ENCODE peak calls at places on chromosomes 1 and 21, in eight cellular contexts. I, K, D, V, G, U, P and L are unnamed samples.

GRCh38 chr1:5660141-5660935 is 331.9 kb downstream of the NPHP4 start:
- DNase-seq in P (no peak), K (no peak), U (no peak), V (no peak), G (no peak), D (no peak), I (no peak), L (peak)

GRCh38 chr1:34582356-34582755 is 172.5 kb upstream of the GJB5 start:
- DNase-seq in I (no peak), D (no peak), G (no peak), K (no peak), P (no peak), U (no peak), V (no peak), L (no peak)

GRCh38 chr1:159973350-159973940 is 19.4 kb upstream of the SLAMF9 start:
- DNase-seq in V (no peak), I (no peak), K (no peak), P (no peak), G (no peak), D (no peak), U (no peak), L (no peak)

GRCh38 chr1:64030411-64030810 is 173.0 kb upstream of the UBE2U start:
- DNase-seq in V (no peak), G (no peak), K (no peak), I (no peak), U (peak), D (no peak), P (no peak), L (no peak)

GRCh38 chr1:26833432-26834405 is 7.2 kb downstream of the ZDHHC18 start:
- DNase-seq in P (no peak), G (peak), D (peak), U (no peak), K (no peak), I (peak), V (no peak), L (no peak)

GRCh38 chr1:193479187-193479586 is 292.8 kb upstream of the B3GALT2 start:
- DNase-seq in D (peak), I (peak), V (no peak), K (no peak), U (no peak), P (no peak), G (peak), L (peak)

GRCh38 chr21:45421071-45421845 is 16.3 kb downstream of the COL18A1 start:
- DNase-seq in V (no peak), K (no peak), G (peak), P (no peak), D (no peak), I (no peak), U (no peak), L (peak)

GRCh38 chr1:12442217-12442616 is 175.8 kb downstream of the DHRS3 start:
- DNase-seq in G (no peak), P (no peak), V (no peak), U (no peak), D (no peak), K (no peak), I (no peak), L (no peak)

GRCh38 chr1:157958280-157958679 is 35.2 kb upstream of the KIRREL1 start:
- DNase-seq in I (no peak), P (no peak), U (no peak), D (no peak), V (no peak), K (no peak), G (no peak), L (no peak)

GRCh38 chr1:212981025-212981495 is 30.7 kb downstream of the VASH2 start:
- DNase-seq in G (no peak), V (no peak), U (no peak), D (no peak), K (no peak), I (no peak), P (no peak), L (peak)

GRCh38 chr1:30887485-30888315 is 20.9 kb downstream of the SDC3 start:
- DNase-seq in P (peak), I (no peak), K (no peak), V (no peak), G (no peak), D (no peak), U (no peak), L (no peak)

GRCh38 chr1:18556364-18556763 is 74.3 kb upstream of the PAX7 start:
- DNase-seq in V (no peak), G (no peak), I (no peak), D (no peak), U (no peak), P (peak), K (no peak), L (peak)